ENCODE peak calls at places on chromosomes 12 and 14, in nine cellular contexts. J, Z, S, B, F, I, P, K and X are unnamed samples.

GRCh38 chr14:73231874-73232851 is 5.1 kb upstream of the PAPLN start:
- DNase-seq in F (no peak), S (no peak), Z (no peak), P (peak), K (peak), B (no peak), J (no peak), I (no peak), X (peak)

GRCh38 chr12:104720346-104721064 is 237.6 kb downstream of the SLC41A2 start:
- DNase-seq in Z (no peak), I (no peak), P (no peak), J (no peak), B (no peak), F (peak), S (no peak), K (no peak), X (peak)

GRCh38 chr12:11906284-11906935 is 164.3 kb upstream of the BCL2L14 start:
- DNase-seq in P (no peak), Z (no peak), B (no peak), J (no peak), I (no peak), K (no peak), S (no peak), F (no peak), X (no peak)

GRCh38 chr14:94548999-94549985 is 11.9 kb upstream of the SERPINA4 start:
- DNase-seq in P (peak), I (no peak), K (peak), Z (peak), S (peak), F (peak), B (peak), J (peak), X (peak)

GRCh38 chr12:110698171-110698902 is 9.4 kb upstream of the HVCN1 start:
- DNase-seq in S (peak), Z (peak), I (peak), J (peak), K (peak), F (peak), P (peak), B (peak), X (peak)

GRCh38 chr14:104318558-104319488 is 180.4 kb downstream of the KIF26A start:
- DNase-seq in S (peak), Z (no peak), I (no peak), B (peak), K (no peak), J (no peak), P (no peak), F (peak), X (no peak)

GRCh38 chr12:120197542-120197887 is 3.0 kb upstream of the GCN1 start:
- DNase-seq in S (no peak), K (no peak), F (no peak), I (no peak), P (no peak), B (no peak), Z (no peak), J (no peak), X (no peak)

GRCh38 chr14:88256997-88257755 is 65.9 kb downstream of the KCNK10 start:
- DNase-seq in J (no peak), F (no peak), P (no peak), S (no peak), K (no peak), B (no peak), I (no peak), Z (no peak), X (no peak)

GRCh38 chr12:29283969-29284368 is 97.0 kb downstream of the ERGIC2 start:
- DNase-seq in I (no peak), P (no peak), J (no peak), K (no peak), B (no peak), S (no peak), F (no peak), Z (no peak), X (peak)

GRCh38 chr12:79841248-79841877 is 93.5 kb downstream of the PPP1R12A start:
- DNase-seq in I (no peak), P (no peak), S (no peak), Z (no peak), J (no peak), K (no peak), B (no peak), F (no peak), X (peak)

GRCh38 chr12:32568241-32568640 is 110.9 kb upstream of the DNM1L start:
- DNase-seq in K (no peak), J (no peak), P (no peak), Z (no peak), S (no peak), I (no peak), B (no peak), F (no peak), X (no peak)

GRCh38 chr12:108888031-108888430 is 8.1 kb downstream of the DAO start:
- DNase-seq in J (no peak), S (peak), I (no peak), B (no peak), K (no peak), F (no peak), Z (no peak), P (no peak), X (no peak)

GRCh38 chr14:77158175-77158908 is 16.8 kb upstream of the ZDHHC22 start:
- DNase-seq in P (peak), B (no peak), J (no peak), I (no peak), S (no peak), F (no peak), K (peak), Z (peak), X (peak)

GRCh38 chr14:80805136-80805535 is 136.4 kb downstream of the CEP128 start:
- DNase-seq in Z (no peak), F (no peak), B (no peak), I (no peak), K (no peak), S (no peak), P (no peak), J (no peak), X (no peak)

GRCh38 chr12:116164263-116164817 is 113.2 kb downstream of the MED13L start:
- DNase-seq in P (no peak), K (no peak), J (no peak), B (no peak), S (no peak), I (no peak), Z (no peak), F (no peak), X (no peak)

GRCh38 chr12:6370994-6371754 is 4.2 kb downstream of the SCNN1A start:
- DNase-seq in F (no peak), J (peak), P (peak), Z (no peak), K (peak), S (peak), I (peak), B (no peak), X (peak)

GRCh38 chr12:32390572-32391219 is 8.7 kb upstream of the FGD4 start:
- DNase-seq in F (peak), I (no peak), B (no peak), S (peak), J (no peak), P (no peak), Z (no peak), K (no peak), X (no peak)

GRCh38 chr12:48184549-48184922 is 1.1 kb downstream of the CCDC184 start:
- DNase-seq in J (no peak), F (no peak), P (peak), Z (no peak), K (no peak), I (no peak), B (no peak), S (no peak), X (no peak)

GRCh38 chr12:78210894-78211302 is 380.2 kb downstream of the NAV3 start:
- DNase-seq in I (no peak), B (no peak), P (no peak), K (no peak), Z (no peak), J (no peak), S (no peak), F (no peak), X (no peak)

GRCh38 chr14:82011460-82011859 is 477.8 kb upstream of the SEL1L start:
- DNase-seq in Z (no peak), S (no peak), I (no peak), J (no peak), B (no peak), F (no peak), K (no peak), P (no peak), X (no peak)

GRCh38 chr14:51295666-51296263 is 55.7 kb downstream of the TMX1 start:
- DNase-seq in K (no peak), J (no peak), Z (no peak), B (no peak), I (no peak), P (no peak), S (no peak), F (no peak), X (no peak)

GRCh38 chr14:51297066-51297465 is 57.0 kb downstream of the TMX1 start:
- DNase-seq in I (no peak), K (no peak), B (no peak), J (no peak), Z (no peak), F (no peak), S (no peak), P (no peak), X (no peak)

GRCh38 chr14:51293926-51294290 is 53.9 kb downstream of the TMX1 start:
- DNase-seq in S (no peak), F (no peak), I (no peak), K (no peak), J (no peak), P (no peak), B (no peak), Z (no peak), X (no peak)

GRCh38 chr14:51293149-51293925 is 53.3 kb downstream of the TMX1 start:
- DNase-seq in B (no peak), I (no peak), P (no peak), K (peak), F (peak), Z (no peak), S (peak), J (no peak), X (no peak)

GRCh38 chr14:51294951-51295350 is 54.9 kb downstream of the TMX1 start:
- DNase-seq in I (no peak), Z (no peak), S (no peak), B (no peak), F (no peak), K (no peak), P (no peak), J (no peak), X (no peak)
- H3K4me3 ChIP-seq in I (no peak), Z (no peak), S (no peak), B (no peak), F (no peak), K (no peak), P (no peak), J (no peak), X (no peak)

GRCh38 chr12:54040148-54040494 is 7.3 kb downstream of the HOXC5 start:
- DNase-seq in J (no peak), I (no peak), P (no peak), S (no peak), F (no peak), B (peak), Z (no peak), K (no peak), X (no peak)
- H3K27ac ChIP-seq in J (no peak), I (no peak), P (no peak), S (no peak), F (peak), B (peak), Z (no peak), K (peak), X (no peak)

GRCh38 chr12:89019439-89020120 is 332.7 kb downstream of the DUSP6 start:
- DNase-seq in I (peak), B (peak), P (peak), J (peak), Z (peak), S (peak), K (peak), F (peak), X (peak)
- H3K4me3 ChIP-seq in I (no peak), B (no peak), P (no peak), J (no peak), Z (peak), S (no peak), K (peak), F (peak), X (no peak)

DNA sequence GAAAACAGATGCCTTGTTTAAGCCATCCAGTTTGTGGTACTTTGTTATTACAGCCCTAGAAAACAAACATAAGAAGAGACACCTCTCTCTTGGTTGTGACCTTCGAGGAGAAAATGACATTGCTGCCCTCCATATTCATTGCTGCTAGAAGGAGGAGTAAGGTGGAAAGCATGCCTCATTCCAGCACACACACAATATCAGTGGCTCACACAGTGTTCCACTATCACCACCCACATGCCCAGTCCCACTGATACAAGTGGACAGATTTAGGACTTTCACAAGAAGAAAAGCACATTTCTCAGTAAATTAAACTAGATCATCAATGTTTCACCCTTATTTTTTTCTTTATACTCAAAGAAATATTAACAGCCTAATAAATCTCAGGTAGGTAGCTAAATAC is 143.6 kb downstream of the PHLDA1 start:
- DNase-seq in K (no peak), J (no peak), P (no peak), Z (no peak), F (no peak), I (no peak), B (no peak), S (no peak), X (no peak)
- H3K27ac ChIP-seq in K (no peak), J (no peak), P (no peak), Z (no peak), F (no peak), I (no peak), B (no peak), S (no peak), X (no peak)